ENCODE peak calls at places on chromosomes 12 and 14, in ten cellular contexts. O is HCT116, Y is K562, J is body of pancreas, E is upper lobe of left lung, L is testis, A is tibial nerve, I is suprapubic skin, T is ovary, M is heart left ventricle. H is an unnamed sample.
A peak's percentile ranks its signal among the peaks of the same experiment; 100 is the strongest.

GRCh38 chr14:93926873-93927571 is at the start of gene FAM181A:
- DNase-seq in O (no peak), Y (no peak), J (no peak), E (peak; percentile 76), L (no peak), A (no peak), I (no peak), T (no peak), M (no peak), H (no peak)

GRCh38 chr12:15632708-15633107 is 156.5 kb downstream of the EPS8 start:
- DNase-seq in O (peak; percentile 33), Y (no peak), J (no peak), E (no peak), L (no peak), A (no peak), I (no peak), T (no peak), M (no peak), H (no peak)

GRCh38 chr14:32567543-32568384 is 238.7 kb downstream of the AKAP6 start:
- DNase-seq in O (no peak), Y (no peak), J (no peak), E (no peak), L (no peak), A (no peak), I (no peak), T (no peak), M (no peak), H (no peak)

GRCh38 chr12:100382327-100382726 is 25.5 kb downstream of the SLC17A8 start:
- DNase-seq in O (no peak), Y (no peak), J (no peak), E (no peak), L (no peak), A (no peak), I (no peak), T (no peak), M (no peak), H (no peak)

GRCh38 chr14:52313903-52314481 is at the start of gene PTGER2:
- DNase-seq in O (peak; percentile 57), Y (peak; percentile 71), J (peak; percentile 85), E (peak; percentile 94), L (peak; percentile 94), A (peak; percentile 59), I (peak; percentile 92), T (peak; percentile 92), M (peak; percentile 77), H (peak; percentile 92)

GRCh38 chr12:117228239-117228638 is 38.0 kb upstream of the FBXO21 start:
- DNase-seq in O (no peak), Y (no peak), J (no peak), E (no peak), L (no peak), A (no peak), I (no peak), T (no peak), M (no peak), H (no peak)

GRCh38 chr12:116609236-116609635 is 50.1 kb downstream of the MAP1LC3B2 start:
- DNase-seq in O (no peak), Y (no peak), J (no peak), E (no peak), L (no peak), A (no peak), I (no peak), T (no peak), M (no peak), H (no peak)

GRCh38 chr12:124821252-124822200 is 42.1 kb downstream of the SCARB1 start:
- DNase-seq in O (no peak), Y (no peak), J (no peak), E (no peak), L (no peak), A (no peak), I (no peak), T (no peak), M (no peak), H (no peak)

GRCh38 chr12:122473543-122474323 is 27.0 kb downstream of the ZCCHC8 start:
- DNase-seq in O (no peak), Y (peak; percentile 22), J (no peak), E (no peak), L (no peak), A (no peak), I (no peak), T (peak; percentile 56), M (no peak), H (no peak)

GRCh38 chr12:120457133-120457532 is 10.9 kb downstream of the GATC start:
- DNase-seq in O (no peak), Y (peak; percentile 39), J (no peak), E (no peak), L (no peak), A (no peak), I (no peak), T (no peak), M (no peak), H (no peak)
- TF ChIP-seq CTCF in O (peak; percentile 64), Y (peak; percentile 56), J (peak; percentile 29), E (no peak), L (no peak), A (no peak), I (no peak), T (no peak), M (no peak), H (no peak)

DNA sequence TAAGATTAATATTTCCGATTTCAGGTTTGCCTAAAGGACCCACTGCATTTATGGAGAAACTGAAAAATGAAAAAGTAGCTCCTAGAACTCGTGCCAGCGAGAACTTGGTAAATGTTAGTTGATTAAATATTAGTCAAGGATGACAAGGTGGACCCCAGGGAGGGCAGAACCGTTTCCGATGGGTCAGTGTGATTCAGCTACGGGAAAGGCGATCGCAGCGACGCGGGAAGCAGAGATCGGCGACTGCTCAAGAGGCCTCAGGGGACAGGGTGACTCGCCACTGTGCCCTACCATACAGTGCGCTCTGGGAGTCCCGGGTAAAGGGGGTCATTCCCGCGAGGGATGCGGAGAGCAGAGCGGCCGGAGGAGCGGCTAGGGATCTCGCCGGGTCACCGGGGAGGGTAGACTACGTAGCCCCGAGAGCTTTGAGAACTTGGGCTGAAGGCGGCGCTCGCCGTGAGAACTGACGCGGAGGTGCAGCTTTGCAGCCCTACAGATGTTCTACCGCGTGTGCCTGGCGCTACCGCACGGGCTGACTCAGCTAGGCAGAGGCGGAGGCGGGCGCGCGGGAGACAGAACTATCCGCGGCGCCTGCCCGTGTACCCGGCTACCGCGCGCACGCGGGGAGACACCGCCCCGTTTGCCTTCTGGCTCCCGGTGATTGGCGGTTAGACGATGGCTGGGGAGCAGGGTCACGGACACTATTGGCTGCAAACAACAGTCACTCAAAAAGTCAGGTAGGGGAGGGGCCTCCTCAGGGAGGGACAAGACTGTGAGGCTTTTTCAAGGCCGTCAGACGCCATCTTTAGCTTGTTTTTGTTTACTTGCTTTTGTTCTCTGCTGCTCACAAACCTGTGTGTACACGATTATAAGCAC is 3.2 kb downstream of the C14orf93 start:
- DNase-seq in O (peak; percentile 96), Y (peak; percentile 99), J (peak; percentile 98), E (peak; percentile 98), L (peak; percentile 99), A (peak; percentile 95), I (peak; percentile 97), T (peak; percentile 96), M (peak; percentile 98), H (peak; percentile 98)
- TF ChIP-seq POLR2A in O (peak; percentile 94), Y (peak; percentile 93), J (peak; percentile 94), E (no peak), L (peak; percentile 33), A (peak; percentile 81), I (peak; percentile 46), T (peak; percentile 63), M (no peak), H (peak; percentile 80)

GRCh38 chr12:94690199-94690695 is 39.9 kb upstream of the TMCC3 start:
- DNase-seq in O (no peak), Y (no peak), J (no peak), E (no peak), L (no peak), A (peak; percentile 28), I (no peak), T (no peak), M (no peak), H (no peak)

GRCh38 chr12:94686834-94687628 is 36.7 kb upstream of the TMCC3 start:
- DNase-seq in O (no peak), Y (no peak), J (no peak), E (no peak), L (no peak), A (no peak), I (no peak), T (no peak), M (no peak), H (no peak)

GRCh38 chr12:94684416-94684815 is 34.1 kb upstream of the TMCC3 start:
- DNase-seq in O (no peak), Y (no peak), J (no peak), E (no peak), L (no peak), A (no peak), I (no peak), T (no peak), M (no peak), H (no peak)

GRCh38 chr12:94689646-94690036 is 39.3 kb upstream of the TMCC3 start:
- DNase-seq in O (no peak), Y (no peak), J (no peak), E (no peak), L (peak; percentile 23), A (no peak), I (no peak), T (peak; percentile 51), M (no peak), H (no peak)

GRCh38 chr12:94689002-94689645 is 38.8 kb upstream of the TMCC3 start:
- DNase-seq in O (no peak), Y (no peak), J (no peak), E (no peak), L (no peak), A (no peak), I (no peak), T (no peak), M (no peak), H (no peak)
- H3K4me3 ChIP-seq in O (no peak overlapping the region), Y (no peak overlapping the region), J (no peak overlapping the region), E (no peak overlapping the region), L (no peak overlapping the region), A (no peak overlapping the region), I (peak overlapping the region; percentile 23), T (peak overlapping the region; percentile 22), M (no peak overlapping the region), H (no peak overlapping the region)

DNA sequence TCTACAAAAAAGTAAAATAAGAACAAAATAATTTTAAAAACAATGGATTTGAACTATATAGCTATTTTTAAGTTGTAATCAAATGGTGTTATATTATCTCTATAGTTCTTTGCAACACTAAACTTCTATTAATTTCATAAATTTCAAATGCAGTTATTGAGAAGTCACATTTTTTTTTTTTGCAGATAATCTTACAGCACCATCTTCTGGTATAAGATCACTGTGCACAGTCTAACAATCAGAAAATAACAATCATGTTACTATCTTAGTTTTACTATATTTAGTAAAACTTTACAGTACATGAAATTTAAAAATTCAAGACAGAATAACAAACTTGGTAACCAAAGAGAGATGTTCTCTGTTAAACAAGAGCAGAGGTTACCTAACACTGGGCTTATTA is 40.6 kb downstream of the GXYLT1 start:
- DNase-seq in O (no peak), Y (no peak), J (no peak), E (no peak), L (no peak), A (no peak), I (no peak), T (no peak), M (no peak), H (no peak)
- TF ChIP-seq CTCF in O (no peak), Y (no peak), J (peak; percentile 6), E (no peak), L (no peak), A (no peak), I (no peak), T (no peak), M (peak; percentile 31), H (no peak)

H was measured in sigmoid colon.